ENCODE peak calls at places on chromosomes 11 and 22, in six cellular contexts. One of them, this sample, is unnamed.

GRCh38 chr11:78749243-78749730 is 174.6 kb upstream of the NARS2 start:
- DNase-seq in CD4-positive, alpha-beta T cell: no peak
- DNase-seq in naive thymus-derived CD8-positive, alpha-beta T cell: no peak
- DNase-seq in Daoy: no peak
- DNase-seq in Caki2: no peak
- DNase-seq in memory B cell: no peak
- DNase-seq in this sample: no peak

GRCh38 chr11:41522899-41523672 is 63.6 kb upstream of the LRRC4C start:
- DNase-seq in CD4-positive, alpha-beta T cell: no peak
- DNase-seq in naive thymus-derived CD8-positive, alpha-beta T cell: no peak
- DNase-seq in Daoy: no peak
- DNase-seq in Caki2: no peak
- DNase-seq in memory B cell: no peak
- DNase-seq in this sample: no peak

GRCh38 chr22:34696557-34696956 is 369.4 kb upstream of the ISX start:
- DNase-seq in CD4-positive, alpha-beta T cell: no peak
- DNase-seq in naive thymus-derived CD8-positive, alpha-beta T cell: no peak
- DNase-seq in Daoy: no peak
- DNase-seq in Caki2: peak
- DNase-seq in memory B cell: no peak
- DNase-seq in this sample: no peak

GRCh38 chr11:82733444-82734119 is at the start of gene FAM181B:
- DNase-seq in CD4-positive, alpha-beta T cell: peak
- DNase-seq in naive thymus-derived CD8-positive, alpha-beta T cell: peak
- DNase-seq in Daoy: peak
- DNase-seq in Caki2: peak
- DNase-seq in memory B cell: peak
- DNase-seq in this sample: no peak

GRCh38 chr11:44687310-44687842 is 39.4 kb upstream of the TSPAN18 start:
- DNase-seq in CD4-positive, alpha-beta T cell: no peak
- DNase-seq in naive thymus-derived CD8-positive, alpha-beta T cell: no peak
- DNase-seq in Daoy: no peak
- DNase-seq in Caki2: no peak
- DNase-seq in memory B cell: no peak
- DNase-seq in this sample: no peak

GRCh38 chr22:23704829-23705228 is 14.0 kb downstream of the RGL4 start:
- DNase-seq in CD4-positive, alpha-beta T cell: no peak
- DNase-seq in naive thymus-derived CD8-positive, alpha-beta T cell: no peak
- DNase-seq in Daoy: no peak
- DNase-seq in Caki2: no peak
- DNase-seq in memory B cell: no peak
- DNase-seq in this sample: peak

GRCh38 chr11:94664336-94664735 is 97.2 kb downstream of the PIWIL4 start:
- DNase-seq in CD4-positive, alpha-beta T cell: no peak
- DNase-seq in naive thymus-derived CD8-positive, alpha-beta T cell: no peak
- DNase-seq in Daoy: peak
- DNase-seq in Caki2: peak
- DNase-seq in memory B cell: no peak
- DNase-seq in this sample: no peak

GRCh38 chr22:23107487-23108323 is 34.1 kb downstream of the RSPH14 start:
- DNase-seq in CD4-positive, alpha-beta T cell: no peak
- DNase-seq in naive thymus-derived CD8-positive, alpha-beta T cell: no peak
- DNase-seq in Daoy: no peak
- DNase-seq in Caki2: no peak
- DNase-seq in memory B cell: no peak
- DNase-seq in this sample: no peak

GRCh38 chr11:61603667-61604066 is 22.8 kb upstream of the SYT7 start:
- DNase-seq in CD4-positive, alpha-beta T cell: no peak
- DNase-seq in naive thymus-derived CD8-positive, alpha-beta T cell: no peak
- DNase-seq in Daoy: no peak
- DNase-seq in Caki2: no peak
- DNase-seq in memory B cell: no peak
- DNase-seq in this sample: no peak

GRCh38 chr11:3808846-3809623 is 675 bp downstream of the PGAP2 start:
- DNase-seq in CD4-positive, alpha-beta T cell: no peak
- DNase-seq in naive thymus-derived CD8-positive, alpha-beta T cell: peak
- DNase-seq in Daoy: peak
- DNase-seq in Caki2: peak
- DNase-seq in memory B cell: peak
- DNase-seq in this sample: no peak

GRCh38 chr11:55719608-55720160 is 53.6 kb upstream of the OR5D13 start:
- DNase-seq in CD4-positive, alpha-beta T cell: no peak
- DNase-seq in naive thymus-derived CD8-positive, alpha-beta T cell: no peak
- DNase-seq in Daoy: no peak
- DNase-seq in Caki2: no peak
- DNase-seq in memory B cell: no peak
- DNase-seq in this sample: no peak

GRCh38 chr11:102608699-102609098 is 16.4 kb downstream of the MMP20 start:
- DNase-seq in CD4-positive, alpha-beta T cell: no peak
- DNase-seq in naive thymus-derived CD8-positive, alpha-beta T cell: no peak
- DNase-seq in Daoy: no peak
- DNase-seq in Caki2: no peak
- DNase-seq in memory B cell: no peak
- DNase-seq in this sample: no peak

This sample was measured in T-helper 2 cell.